ENCODE peak calls at places on chromosome 12, in nine cellular contexts. C is NCI-H1694, J is GM13977, E is DMS153, Z is sigmoid colon, Y is NCI-H82, F is NCI-H2171, K is breast epithelium, P is astrocyte of the cerebellum. S is an unnamed sample.

GRCh38 chr12:5481645-5482044 is 49.7 kb downstream of the NTF3 start:
- DNase-seq in F (no peak), E (no peak), Z (no peak), Y (no peak), C (no peak), K (no peak), J (no peak), P (no peak), S (no peak)

GRCh38 chr12:132437252-132438138 is 52.5 kb upstream of the FBRSL1 start:
- DNase-seq in C (no peak), Y (no peak), P (no peak), Z (no peak), J (no peak), F (no peak), K (no peak), E (peak; percentile 24), S (no peak)

GRCh38 chr12:50166776-50167025 is 468 bp downstream of the CERS5 start:
- DNase-seq in P (no peak), F (no peak), C (no peak), E (no peak), K (no peak), J (no peak), Y (peak; percentile 68), Z (peak; percentile 72), S (no peak)

GRCh38 chr12:5619628-5620027 is 187.7 kb downstream of the NTF3 start:
- DNase-seq in K (no peak), J (no peak), Z (peak; percentile 76), P (no peak), E (no peak), C (no peak), Y (no peak), F (no peak), S (no peak)

GRCh38 chr12:120439646-120440247 is 1.8 kb downstream of the COX6A1 start:
- DNase-seq in J (peak; percentile 81), E (no peak), F (peak; percentile 52), Z (no peak), K (peak; percentile 30), C (peak; percentile 60), P (peak; percentile 29), Y (peak; percentile 84), S (peak; percentile 84)

GRCh38 chr12:116365114-116365513 is 87.6 kb upstream of the MED13L start:
- DNase-seq in P (no peak), J (no peak), C (no peak), K (no peak), Z (no peak), E (no peak), Y (no peak), F (no peak), S (no peak)

GRCh38 chr12:108116254-108116653 is 12.8 kb upstream of the WSCD2 start:
- DNase-seq in K (no peak), F (no peak), E (no peak), P (no peak), C (no peak), Z (no peak), J (no peak), Y (no peak), S (no peak)

GRCh38 chr12:70466753-70467152 is 100.7 kb downstream of the KCNMB4 start:
- DNase-seq in C (no peak), F (no peak), K (no peak), Y (no peak), J (no peak), E (no peak), P (no peak), Z (no peak), S (no peak)

GRCh38 chr12:67354322-67354721 is 85.2 kb downstream of the CAND1 start:
- DNase-seq in C (no peak), J (no peak), Y (peak; percentile 30), Z (no peak), F (no peak), P (no peak), K (no peak), E (no peak), S (no peak)

GRCh38 chr12:50057000-50057841 is at the start of gene ASIC1:
- DNase-seq in C (no peak), Z (peak; percentile 88), E (peak; percentile 8), J (peak; percentile 75), P (peak; percentile 11), F (peak; percentile 86), Y (peak; percentile 89), K (peak; percentile 50), S (peak; percentile 75)

GRCh38 chr12:21607701-21608100 is 3.1 kb upstream of the GYS2 start:
- DNase-seq in E (peak; percentile 2), F (no peak), J (no peak), Z (no peak), Y (peak; percentile 22), K (no peak), P (peak; percentile 11), C (no peak), S (no peak)

GRCh38 chr12:116366456-116366776 is 88.9 kb upstream of the MED13L start:
- DNase-seq in P (no peak), K (peak; percentile 45), E (peak; percentile 95), Y (peak; percentile 53), F (peak; percentile 69), C (peak; percentile 85), J (no peak), Z (peak; percentile 71), S (no peak)

GRCh38 chr12:88617352-88617751 is 37.1 kb upstream of the KITLG start:
- DNase-seq in J (no peak), K (no peak), P (no peak), C (no peak), Z (no peak), F (no peak), Y (no peak), E (no peak), S (no peak)

GRCh38 chr12:107320929-107321618 is 227.7 kb upstream of the CRY1 start:
- DNase-seq in J (no peak), Y (peak; percentile 38), Z (no peak), E (no peak), K (peak; percentile 78), P (peak; percentile 68), F (peak; percentile 63), C (no peak), S (no peak)

GRCh38 chr12:4701383-4701782 is 18.8 kb upstream of the GALNT8 start:
- DNase-seq in F (no peak), J (no peak), E (no peak), C (no peak), Y (no peak), Z (peak; percentile 83), P (no peak), K (no peak), S (no peak)

GRCh38 chr12:103880299-103881142 is 39.5 kb upstream of the NT5DC3 start:
- DNase-seq in Z (no peak), F (no peak), K (no peak), C (no peak), E (peak; percentile 76), J (peak; percentile 41), P (no peak), Y (no peak), S (peak; percentile 24)

GRCh38 chr12:76627346-76628135 is 68.0 kb upstream of the OSBPL8 start:
- DNase-seq in F (no peak), Y (no peak), J (no peak), Z (no peak), K (no peak), E (no peak), P (no peak), C (no peak), S (no peak)

GRCh38 chr12:6115389-6115788 is 9.1 kb downstream of the VWF start:
- DNase-seq in K (no peak), E (no peak), C (no peak), Y (no peak), P (no peak), J (no peak), Z (no peak), F (no peak), S (no peak)

GRCh38 chr12:27781680-27782079 is 1.6 kb upstream of the MANSC4 start:
- DNase-seq in Y (no peak), Z (no peak), F (peak; percentile 47), C (no peak), E (no peak), K (no peak), J (no peak), P (peak; percentile 15), S (no peak)

GRCh38 chr12:75694891-75695290 is 183.5 kb upstream of the KRR1 start:
- DNase-seq in E (no peak), Z (no peak), K (no peak), Y (no peak), J (no peak), C (no peak), F (no peak), P (no peak), S (no peak)

GRCh38 chr12:51911788-51912711 is 4.7 kb downstream of the ACVRL1 start:
- DNase-seq in P (no peak), F (no peak), Z (peak; percentile 72), Y (no peak), J (no peak), E (peak; percentile 28), C (no peak), K (no peak), S (no peak)

GRCh38 chr12:4743046-4743445 is 22.8 kb downstream of the GALNT8 start:
- DNase-seq in F (no peak), P (no peak), J (no peak), K (no peak), C (no peak), Z (no peak), Y (peak; percentile 52), E (no peak), S (no peak)